ENCODE peak calls at places on chromosomes 7 and 10, in eight cellular contexts. R, S, K, X, O, Q, Y and I are unnamed samples.
A peak's percentile ranks its signal among the peaks of the same experiment; 100 is the strongest.

GRCh38 chr10:17047908-17048307 is 81.7 kb downstream of the CUBN start:
- DNase-seq in R (no peak), S (no peak), K (no peak), X (no peak), O (no peak), Q (no peak), Y (no peak), I (no peak)

GRCh38 chr7:106419455-106420182 is 134.8 kb upstream of the NAMPT start:
- DNase-seq in R (no peak), S (peak; percentile 27), K (no peak), X (no peak), O (no peak), Q (no peak), Y (no peak), I (no peak)

GRCh38 chr7:133431134-133431711 is 178.3 kb downstream of the EXOC4 start:
- DNase-seq in R (no peak), S (no peak), K (no peak), X (no peak), O (no peak), Q (no peak), Y (no peak), I (peak; percentile 40)

GRCh38 chr7:106346678-106347217 is 62.0 kb upstream of the NAMPT start:
- DNase-seq in R (no peak), S (peak; percentile 97), K (no peak), X (no peak), O (peak; percentile 35), Q (no peak), Y (peak; percentile 59), I (no peak)

GRCh38 chr7:35729061-35729783 is 34.3 kb upstream of the HERPUD2 start:
- DNase-seq in R (no peak), S (no peak), K (no peak), X (no peak), O (no peak), Q (no peak), Y (peak; percentile 67), I (no peak)

GRCh38 chr10:29130190-29130673 is 158.6 kb upstream of the LYZL1 start:
- DNase-seq in R (no peak), S (peak; percentile 50), K (no peak), X (peak; percentile 33), O (no peak), Q (peak; percentile 38), Y (peak; percentile 31), I (peak; percentile 1)

GRCh38 chr10:123139521-123140163 is 3.9 kb downstream of the HMX3 start:
- DNase-seq in R (peak; percentile 51), S (peak; percentile 33), K (peak; percentile 77), X (peak; percentile 83), O (no peak), Q (no peak), Y (peak; percentile 23), I (peak; percentile 44)

GRCh38 chr10:103917326-103918052 is 495 bp downstream of the STN1 start:
- DNase-seq in R (peak; percentile 38), S (peak; percentile 69), K (no peak), X (no peak), O (no peak), Q (no peak), Y (peak; percentile 22), I (no peak)

GRCh38 chr7:24229481-24230226 is 54.3 kb upstream of the NPY start:
- DNase-seq in R (no peak), S (no peak), K (no peak), X (no peak), O (no peak), Q (no peak), Y (no peak), I (no peak)

GRCh38 chr10:99926925-99927718 is 82.6 kb downstream of the DNMBP start:
- DNase-seq in R (no peak), S (peak; percentile 69), K (no peak), X (peak; percentile 79), O (no peak), Q (no peak), Y (no peak), I (no peak)

GRCh38 chr10:31317652-31318381 is 1.2 kb upstream of the ZEB1 start:
- DNase-seq in R (no peak), S (no peak), K (no peak), X (no peak), O (peak; percentile 70), Q (no peak), Y (no peak), I (no peak)

GRCh38 chr10:90947025-90947960 is 26.4 kb upstream of the ANKRD1 start:
- DNase-seq in R (no peak), S (peak; percentile 70), K (no peak), X (no peak), O (no peak), Q (no peak), Y (no peak), I (no peak)

GRCh38 chr10:33421789-33422188 is 87.3 kb upstream of the NRP1 start:
- DNase-seq in R (no peak), S (peak; percentile 96), K (no peak), X (peak; percentile 10), O (no peak), Q (no peak), Y (no peak), I (no peak)

GRCh38 chr7:155800301-155800700 is 12.0 kb downstream of the SHH start:
- DNase-seq in R (no peak), S (no peak), K (no peak), X (no peak), O (no peak), Q (no peak), Y (no peak), I (no peak)

GRCh38 chr7:90599892-90600555 is 3.9 kb downstream of the CDK14 start:
- DNase-seq in R (no peak), S (peak; percentile 79), K (no peak), X (no peak), O (no peak), Q (no peak), Y (peak; percentile 18), I (no peak)

GRCh38 chr10:21526952-21527633 is 1.6 kb upstream of the SKIDA1 start:
- DNase-seq in R (peak; percentile 68), S (peak; percentile 71), K (peak; percentile 85), X (peak; percentile 88), O (no peak), Q (no peak), Y (peak; percentile 55), I (no peak)

GRCh38 chr10:94146313-94146712 is 152.6 kb downstream of the PLCE1 start:
- DNase-seq in R (no peak), S (no peak), K (no peak), X (no peak), O (no peak), Q (no peak), Y (no peak), I (no peak)

GRCh38 chr7:1952169-1952760 is 280.5 kb downstream of the MAD1L1 start:
- DNase-seq in R (no peak), S (no peak), K (no peak), X (no peak), O (no peak), Q (no peak), Y (no peak), I (no peak)

GRCh38 chr7:150357277-150357676 is 11.3 kb upstream of the REPIN1 start:
- DNase-seq in R (no peak), S (no peak), K (no peak), X (no peak), O (peak; percentile 51), Q (no peak), Y (no peak), I (no peak)

GRCh38 chr7:45682358-45682735 is 108.2 kb downstream of the ADCY1 start:
- DNase-seq in R (no peak), S (no peak), K (no peak), X (no peak), O (no peak), Q (no peak), Y (no peak), I (no peak)

GRCh38 chr10:14884082-14884481 is 5.4 kb downstream of the SUV39H2 start:
- DNase-seq in R (no peak), S (no peak), K (no peak), X (no peak), O (no peak), Q (no peak), Y (no peak), I (no peak)

GRCh38 chr7:107867858-107868466 is 23.0 kb upstream of the DLD start:
- DNase-seq in R (no peak), S (no peak), K (no peak), X (no peak), O (no peak), Q (no peak), Y (no peak), I (no peak)

GRCh38 chr10:114498413-114499111 is 94.3 kb upstream of the AFAP1L2 start:
- DNase-seq in R (no peak), S (no peak), K (no peak), X (no peak), O (no peak), Q (no peak), Y (peak; percentile 41), I (no peak)

GRCh38 chr7:18541189-18541870 is 45.8 kb downstream of the HDAC9 start:
- DNase-seq in R (no peak), S (no peak), K (no peak), X (no peak), O (no peak), Q (no peak), Y (no peak), I (no peak)

GRCh38 chr7:158082761-158083160 is 504.9 kb downstream of the PTPRN2 start:
- DNase-seq in R (no peak), S (no peak), K (no peak), X (no peak), O (no peak), Q (no peak), Y (no peak), I (no peak)

GRCh38 chr10:133211141-133211830 is 18.7 kb upstream of the UTF1 start:
- DNase-seq in R (no peak), S (no peak), K (no peak), X (no peak), O (no peak), Q (no peak), Y (no peak), I (no peak)

GRCh38 chr7:135463905-135464304 is 46.0 kb downstream of the CNOT4 start:
- DNase-seq in R (no peak), S (no peak), K (no peak), X (no peak), O (no peak), Q (no peak), Y (no peak), I (no peak)

GRCh38 chr10:14087585-14087984 is 243.1 kb downstream of the FRMD4A start:
- DNase-seq in R (no peak), S (peak; percentile 49), K (no peak), X (no peak), O (no peak), Q (no peak), Y (no peak), I (no peak)

GRCh38 chr10:73079779-73080178 is 16.9 kb downstream of the P4HA1 start:
- DNase-seq in R (no peak), S (no peak), K (no peak), X (no peak), O (no peak), Q (no peak), Y (peak; percentile 42), I (no peak)

GRCh38 chr10:63348210-63348850 is 117.4 kb downstream of the JMJD1C start:
- DNase-seq in R (no peak), S (peak; percentile 65), K (no peak), X (no peak), O (no peak), Q (no peak), Y (no peak), I (no peak)

GRCh38 chr10:66627156-66627555 is 298.7 kb upstream of the LRRTM3 start:
- DNase-seq in R (no peak), S (peak; percentile 46), K (no peak), X (no peak), O (no peak), Q (no peak), Y (no peak), I (no peak)

GRCh38 chr10:45379303-45379726 is 5.3 kb downstream of the ALOX5 start:
- DNase-seq in R (no peak), S (no peak), K (no peak), X (no peak), O (no peak), Q (no peak), Y (no peak), I (no peak)

GRCh38 chr7:116776610-116777289 is 85.6 kb upstream of the CAPZA2 start:
- DNase-seq in R (no peak), S (peak; percentile 87), K (no peak), X (no peak), O (no peak), Q (no peak), Y (no peak), I (no peak)

GRCh38 chr7:47937711-47938573 is 10.3 kb downstream of the PKD1L1 start:
- DNase-seq in R (no peak), S (no peak), K (no peak), X (no peak), O (no peak), Q (no peak), Y (peak; percentile 46), I (no peak)